ENCODE peak calls at places on chromosomes 11 and 22, in eight cellular contexts. One of them, this sample, is unnamed.

GRCh38 chr11:105042178-105042577 is 3.0 kb downstream of the CARD16 start:
- DNase-seq in T-helper 9 cell: no peak
- DNase-seq in NCI-H1105: no peak
- DNase-seq in pancreas: no peak
- DNase-seq in Caki2: no peak
- DNase-seq in brain microvascular endothelial cell: no peak
- DNase-seq in suprapubic skin: no peak
- DNase-seq in NCI-H1092: no peak
- DNase-seq in this sample: no peak

GRCh38 chr11:12818333-12819015 is 144.3 kb downstream of the TEAD1 start:
- DNase-seq in T-helper 9 cell: no peak
- DNase-seq in NCI-H1105: no peak
- DNase-seq in pancreas: no peak
- DNase-seq in Caki2: no peak
- DNase-seq in brain microvascular endothelial cell: no peak
- DNase-seq in suprapubic skin: no peak
- DNase-seq in NCI-H1092: no peak
- DNase-seq in this sample: no peak

GRCh38 chr11:119314748-119315138 is 2.2 kb downstream of the MCAM start:
- DNase-seq in T-helper 9 cell: no peak
- DNase-seq in NCI-H1105: no peak
- DNase-seq in pancreas: no peak
- DNase-seq in Caki2: no peak
- DNase-seq in brain microvascular endothelial cell: no peak
- DNase-seq in suprapubic skin: no peak
- DNase-seq in NCI-H1092: no peak
- DNase-seq in this sample: no peak

GRCh38 chr11:80898910-80899309 is 1458.1 kb upstream of the TENM4 start:
- DNase-seq in T-helper 9 cell: no peak
- DNase-seq in NCI-H1105: no peak
- DNase-seq in pancreas: no peak
- DNase-seq in Caki2: no peak
- DNase-seq in brain microvascular endothelial cell: no peak
- DNase-seq in suprapubic skin: no peak
- DNase-seq in NCI-H1092: no peak
- DNase-seq in this sample: no peak

GRCh38 chr11:11973361-11973800 is 35.0 kb downstream of the DKK3 start:
- DNase-seq in T-helper 9 cell: no peak
- DNase-seq in NCI-H1105: no peak
- DNase-seq in pancreas: no peak
- DNase-seq in Caki2: no peak
- DNase-seq in brain microvascular endothelial cell: no peak
- DNase-seq in suprapubic skin: no peak
- DNase-seq in NCI-H1092: no peak
- DNase-seq in this sample: no peak

GRCh38 chr11:128615076-128615475 is 27.7 kb upstream of the ETS1 start:
- DNase-seq in T-helper 9 cell: no peak
- DNase-seq in NCI-H1105: no peak
- DNase-seq in pancreas: no peak
- DNase-seq in Caki2: no peak
- DNase-seq in brain microvascular endothelial cell: no peak
- DNase-seq in suprapubic skin: no peak
- DNase-seq in NCI-H1092: no peak
- DNase-seq in this sample: no peak

GRCh38 chr22:49849161-49850020 is 4.3 kb upstream of the ZBED4 start:
- DNase-seq in T-helper 9 cell: no peak
- DNase-seq in NCI-H1105: no peak
- DNase-seq in pancreas: no peak
- DNase-seq in Caki2: no peak
- DNase-seq in brain microvascular endothelial cell: no peak
- DNase-seq in suprapubic skin: no peak
- DNase-seq in NCI-H1092: no peak
- DNase-seq in this sample: no peak

GRCh38 chr22:36201630-36202312 is at the start of gene APOL4:
- DNase-seq in T-helper 9 cell: no peak
- DNase-seq in NCI-H1105: peak; percentile 37
- DNase-seq in pancreas: peak; percentile 64
- DNase-seq in Caki2: no peak
- DNase-seq in brain microvascular endothelial cell: no peak
- DNase-seq in suprapubic skin: peak; percentile 92
- DNase-seq in NCI-H1092: peak; percentile 57
- DNase-seq in this sample: no peak

GRCh38 chr11:19546325-19546724 is 166.3 kb upstream of the NAV2 start:
- DNase-seq in T-helper 9 cell: no peak
- DNase-seq in NCI-H1105: no peak
- DNase-seq in pancreas: no peak
- DNase-seq in Caki2: no peak
- DNase-seq in brain microvascular endothelial cell: no peak
- DNase-seq in suprapubic skin: no peak
- DNase-seq in NCI-H1092: no peak
- DNase-seq in this sample: no peak

GRCh38 chr11:24155792-24156191 is 341.1 kb upstream of the LUZP2 start:
- DNase-seq in T-helper 9 cell: no peak
- DNase-seq in NCI-H1105: no peak
- DNase-seq in pancreas: no peak
- DNase-seq in Caki2: no peak
- DNase-seq in brain microvascular endothelial cell: no peak
- DNase-seq in suprapubic skin: no peak
- DNase-seq in NCI-H1092: no peak
- DNase-seq in this sample: no peak

GRCh38 chr22:39731481-39731880 is 160.9 kb downstream of the CACNA1I start:
- DNase-seq in T-helper 9 cell: no peak
- DNase-seq in NCI-H1105: no peak
- DNase-seq in pancreas: no peak
- DNase-seq in Caki2: no peak
- DNase-seq in brain microvascular endothelial cell: no peak
- DNase-seq in suprapubic skin: no peak
- DNase-seq in NCI-H1092: no peak
- DNase-seq in this sample: no peak

GRCh38 chr11:2298131-2298794 is 3.5 kb downstream of the C11orf21 start:
- DNase-seq in T-helper 9 cell: no peak
- DNase-seq in NCI-H1105: no peak
- DNase-seq in pancreas: no peak
- DNase-seq in Caki2: no peak
- DNase-seq in brain microvascular endothelial cell: no peak
- DNase-seq in suprapubic skin: no peak
- DNase-seq in NCI-H1092: no peak
- DNase-seq in this sample: no peak

GRCh38 chr11:48047616-48048015 is 67.3 kb downstream of the PTPRJ start:
- DNase-seq in T-helper 9 cell: no peak
- DNase-seq in NCI-H1105: no peak
- DNase-seq in pancreas: no peak
- DNase-seq in Caki2: peak; percentile 71
- DNase-seq in brain microvascular endothelial cell: peak; percentile 68
- DNase-seq in suprapubic skin: no peak
- DNase-seq in NCI-H1092: no peak
- DNase-seq in this sample: no peak

GRCh38 chr11:91136631-91137030 is 913.8 kb upstream of the CHORDC1 start:
- DNase-seq in T-helper 9 cell: no peak
- DNase-seq in NCI-H1105: no peak
- DNase-seq in pancreas: no peak
- DNase-seq in Caki2: no peak
- DNase-seq in brain microvascular endothelial cell: no peak
- DNase-seq in suprapubic skin: no peak
- DNase-seq in NCI-H1092: no peak
- DNase-seq in this sample: no peak

GRCh38 chr22:28883917-28884753 is 763 bp downstream of the ZNRF3 start:
- DNase-seq in T-helper 9 cell: peak; percentile 38
- DNase-seq in NCI-H1105: no peak
- DNase-seq in pancreas: peak; percentile 39
- DNase-seq in Caki2: no peak
- DNase-seq in brain microvascular endothelial cell: peak; percentile 15
- DNase-seq in suprapubic skin: no peak
- DNase-seq in NCI-H1092: peak; percentile 13
- DNase-seq in this sample: no peak

GRCh38 chr11:125270711-125271110 is 106.2 kb downstream of the PKNOX2 start:
- DNase-seq in T-helper 9 cell: no peak
- DNase-seq in NCI-H1105: no peak
- DNase-seq in pancreas: no peak
- DNase-seq in Caki2: no peak
- DNase-seq in brain microvascular endothelial cell: peak; percentile 30
- DNase-seq in suprapubic skin: no peak
- DNase-seq in NCI-H1092: no peak
- DNase-seq in this sample: no peak

GRCh38 chr22:20095521-20095920 is 15.5 kb downstream of the DGCR8 start:
- DNase-seq in T-helper 9 cell: no peak
- DNase-seq in NCI-H1105: no peak
- DNase-seq in pancreas: no peak
- DNase-seq in Caki2: no peak
- DNase-seq in brain microvascular endothelial cell: no peak
- DNase-seq in suprapubic skin: no peak
- DNase-seq in NCI-H1092: no peak
- DNase-seq in this sample: no peak

GRCh38 chr11:23554002-23554401 is 693.7 kb upstream of the CCDC179 start:
- DNase-seq in T-helper 9 cell: no peak
- DNase-seq in NCI-H1105: no peak
- DNase-seq in pancreas: no peak
- DNase-seq in Caki2: no peak
- DNase-seq in brain microvascular endothelial cell: no peak
- DNase-seq in suprapubic skin: no peak
- DNase-seq in NCI-H1092: no peak
- DNase-seq in this sample: no peak

GRCh38 chr22:27997538-27997937 is 78.5 kb upstream of the PITPNB start:
- DNase-seq in T-helper 9 cell: no peak
- DNase-seq in NCI-H1105: no peak
- DNase-seq in pancreas: no peak
- DNase-seq in Caki2: no peak
- DNase-seq in brain microvascular endothelial cell: peak; percentile 43
- DNase-seq in suprapubic skin: no peak
- DNase-seq in NCI-H1092: no peak
- DNase-seq in this sample: no peak

GRCh38 chr11:117424781-117425180 is 97.1 kb downstream of the CEP164 start:
- DNase-seq in T-helper 9 cell: no peak
- DNase-seq in NCI-H1105: no peak
- DNase-seq in pancreas: no peak
- DNase-seq in Caki2: no peak
- DNase-seq in brain microvascular endothelial cell: peak; percentile 23
- DNase-seq in suprapubic skin: peak; percentile 50
- DNase-seq in NCI-H1092: peak; percentile 44
- DNase-seq in this sample: no peak

GRCh38 chr11:127993788-127994187 is 593.6 kb downstream of the ETS1 start:
- DNase-seq in T-helper 9 cell: no peak
- DNase-seq in NCI-H1105: no peak
- DNase-seq in pancreas: no peak
- DNase-seq in Caki2: no peak
- DNase-seq in brain microvascular endothelial cell: no peak
- DNase-seq in suprapubic skin: no peak
- DNase-seq in NCI-H1092: no peak
- DNase-seq in this sample: no peak

GRCh38 chr22:37953062-37953436 is 352 bp downstream of the C22orf23 start:
- DNase-seq in T-helper 9 cell: no peak
- DNase-seq in NCI-H1105: no peak
- DNase-seq in pancreas: peak; percentile 15
- DNase-seq in Caki2: no peak
- DNase-seq in brain microvascular endothelial cell: no peak
- DNase-seq in suprapubic skin: no peak
- DNase-seq in NCI-H1092: no peak
- DNase-seq in this sample: no peak

GRCh38 chr11:2089536-2090165 is 49.5 kb downstream of the IGF2 start:
- DNase-seq in T-helper 9 cell: no peak
- DNase-seq in NCI-H1105: no peak
- DNase-seq in pancreas: no peak
- DNase-seq in Caki2: peak; percentile 71
- DNase-seq in brain microvascular endothelial cell: no peak
- DNase-seq in suprapubic skin: no peak
- DNase-seq in NCI-H1092: no peak
- DNase-seq in this sample: peak; percentile 6

GRCh38 chr11:34483475-34483874 is 30.1 kb downstream of the ELF5 start:
- DNase-seq in T-helper 9 cell: no peak
- DNase-seq in NCI-H1105: no peak
- DNase-seq in pancreas: no peak
- DNase-seq in Caki2: no peak
- DNase-seq in brain microvascular endothelial cell: no peak
- DNase-seq in suprapubic skin: no peak
- DNase-seq in NCI-H1092: no peak
- DNase-seq in this sample: no peak

GRCh38 chr11:7544021-7544420 is 30.2 kb downstream of the PPFIBP2 start:
- DNase-seq in T-helper 9 cell: no peak
- DNase-seq in NCI-H1105: no peak
- DNase-seq in pancreas: no peak
- DNase-seq in Caki2: no peak
- DNase-seq in brain microvascular endothelial cell: no peak
- DNase-seq in suprapubic skin: no peak
- DNase-seq in NCI-H1092: no peak
- DNase-seq in this sample: no peak

GRCh38 chr11:9799901-9800300 is 136.0 kb downstream of the SWAP70 start:
- DNase-seq in T-helper 9 cell: no peak
- DNase-seq in NCI-H1105: no peak
- DNase-seq in pancreas: no peak
- DNase-seq in Caki2: no peak
- DNase-seq in brain microvascular endothelial cell: no peak
- DNase-seq in suprapubic skin: no peak
- DNase-seq in NCI-H1092: no peak
- DNase-seq in this sample: no peak

GRCh38 chr11:81005595-81005994 is 1564.8 kb upstream of the TENM4 start:
- DNase-seq in T-helper 9 cell: no peak
- DNase-seq in NCI-H1105: no peak
- DNase-seq in pancreas: no peak
- DNase-seq in Caki2: peak; percentile 63
- DNase-seq in brain microvascular endothelial cell: peak; percentile 86
- DNase-seq in suprapubic skin: no peak
- DNase-seq in NCI-H1092: no peak
- DNase-seq in this sample: no peak

GRCh38 chr22:35349368-35349703 is 31.6 kb upstream of the HMOX1 start:
- DNase-seq in T-helper 9 cell: no peak
- DNase-seq in NCI-H1105: peak; percentile 77
- DNase-seq in pancreas: no peak
- DNase-seq in Caki2: no peak
- DNase-seq in brain microvascular endothelial cell: no peak
- DNase-seq in suprapubic skin: no peak
- DNase-seq in NCI-H1092: no peak
- DNase-seq in this sample: peak; percentile 67

GRCh38 chr22:41301085-41302015 is at the start of gene ZC3H7B:
- DNase-seq in T-helper 9 cell: peak; percentile 75
- DNase-seq in NCI-H1105: peak; percentile 78
- DNase-seq in pancreas: peak; percentile 82
- DNase-seq in Caki2: peak; percentile 64
- DNase-seq in brain microvascular endothelial cell: peak; percentile 67
- DNase-seq in suprapubic skin: peak; percentile 87
- DNase-seq in NCI-H1092: peak; percentile 74
- DNase-seq in this sample: peak; percentile 64

GRCh38 chr11:26319906-26320305 is 12.0 kb upstream of the ANO3 start:
- DNase-seq in T-helper 9 cell: no peak
- DNase-seq in NCI-H1105: no peak
- DNase-seq in pancreas: no peak
- DNase-seq in Caki2: no peak
- DNase-seq in brain microvascular endothelial cell: peak; percentile 45
- DNase-seq in suprapubic skin: no peak
- DNase-seq in NCI-H1092: no peak
- DNase-seq in this sample: no peak

GRCh38 chr11:66559141-66559861 is 9.1 kb downstream of the CTSF start:
- DNase-seq in T-helper 9 cell: peak; percentile 28
- DNase-seq in NCI-H1105: no peak
- DNase-seq in pancreas: peak; percentile 20
- DNase-seq in Caki2: no peak
- DNase-seq in brain microvascular endothelial cell: no peak
- DNase-seq in suprapubic skin: no peak
- DNase-seq in NCI-H1092: no peak
- DNase-seq in this sample: no peak

GRCh38 chr11:45095691-45096010 is 50.8 kb upstream of the PRDM11 start:
- DNase-seq in T-helper 9 cell: no peak
- DNase-seq in NCI-H1105: no peak
- DNase-seq in pancreas: no peak
- DNase-seq in Caki2: no peak
- DNase-seq in brain microvascular endothelial cell: no peak
- DNase-seq in suprapubic skin: peak; percentile 32
- DNase-seq in NCI-H1092: no peak
- DNase-seq in this sample: no peak

This sample was measured in DMS153.